ENCODE peak calls at places on chromosomes 7 and 10, in nine cellular contexts. W, J, Z, L, T, I, O, H and A are unnamed samples.

GRCh38 chr7:42065942-42066341 is 171.1 kb downstream of the GLI3 start:
- DNase-seq in O (no peak), W (no peak), L (peak; percentile 35), H (no peak), T (no peak), J (no peak), Z (no peak), I (no peak), A (no peak)

GRCh38 chr10:132504501-132505272 is 32.9 kb upstream of the INPP5A start:
- DNase-seq in L (no peak), I (peak; percentile 14), W (no peak), H (no peak), O (no peak), T (no peak), Z (peak; percentile 38), J (no peak), A (no peak)

GRCh38 chr7:155351120-155351870 is 53.6 kb downstream of the INSIG1 start:
- DNase-seq in I (no peak), T (no peak), O (no peak), L (no peak), Z (no peak), H (no peak), W (no peak), J (no peak), A (no peak)

GRCh38 chr10:27783660-27784059 is 38.0 kb upstream of the MKX start:
- DNase-seq in L (peak; percentile 5), I (no peak), T (peak; percentile 37), O (no peak), H (peak; percentile 3), Z (no peak), J (peak; percentile 9), W (peak; percentile 78), A (no peak)

GRCh38 chr7:23863209-23863798 is 153.3 kb downstream of the STK31 start:
- DNase-seq in O (no peak), T (no peak), J (peak; percentile 55), H (peak; percentile 21), Z (no peak), I (no peak), L (peak; percentile 71), W (peak; percentile 63), A (no peak)

GRCh38 chr10:62723375-62723774 is 81.1 kb upstream of the ADO start:
- DNase-seq in W (no peak), I (no peak), T (no peak), J (no peak), H (no peak), O (no peak), Z (no peak), L (no peak), A (no peak)

GRCh38 chr10:123595661-123596060 is 70.5 kb upstream of the GPR26 start:
- DNase-seq in J (no peak), H (no peak), W (no peak), I (no peak), O (no peak), L (no peak), T (no peak), Z (no peak), A (no peak)

GRCh38 chr7:55534262-55534915 is 37.9 kb downstream of the VOPP1 start:
- DNase-seq in Z (peak; percentile 77), J (peak; percentile 98), L (peak; percentile 86), I (no peak), H (no peak), T (no peak), O (no peak), W (peak; percentile 76), A (no peak)

GRCh38 chr10:13120786-13121499 is 21.0 kb downstream of the OPTN start:
- DNase-seq in O (no peak), Z (no peak), L (no peak), J (no peak), H (no peak), I (peak; percentile 24), W (no peak), T (no peak), A (no peak)

GRCh38 chr7:139725077-139725476 is 52.7 kb downstream of the HIPK2 start:
- DNase-seq in L (peak; percentile 94), H (no peak), W (peak; percentile 62), I (no peak), T (peak; percentile 16), O (no peak), J (peak; percentile 89), Z (no peak), A (peak; percentile 39)

GRCh38 chr10:86402283-86402931 is 35.8 kb upstream of the GRID1 start:
- DNase-seq in H (no peak), T (no peak), J (no peak), O (no peak), I (no peak), Z (no peak), W (no peak), L (no peak), A (no peak)

GRCh38 chr7:90271753-90272152 is 26.8 kb downstream of the CFAP69 start:
- DNase-seq in Z (no peak), O (no peak), L (peak; percentile 76), W (peak; percentile 70), J (no peak), T (no peak), H (no peak), I (no peak), A (no peak)

GRCh38 chr7:36278767-36279171 is 110.9 kb upstream of the ANLN start:
- DNase-seq in H (no peak), I (peak; percentile 70), O (no peak), T (peak; percentile 66), J (no peak), W (peak; percentile 68), L (no peak), Z (no peak), A (peak; percentile 52)

GRCh38 chr7:130281227-130281626 is 11.7 kb upstream of the CPA4 start:
- DNase-seq in L (peak; percentile 71), W (peak; percentile 74), I (no peak), O (no peak), J (no peak), T (no peak), H (no peak), Z (no peak), A (no peak)

GRCh38 chr7:30148426-30148825 is 13.6 kb downstream of the MTURN start:
- DNase-seq in H (no peak), O (no peak), I (no peak), L (no peak), W (no peak), Z (no peak), T (no peak), J (no peak), A (no peak)

GRCh38 chr10:128571745-128572144 is 445.5 kb upstream of the MKI67 start:
- DNase-seq in Z (no peak), W (no peak), I (no peak), T (no peak), L (no peak), O (no peak), H (no peak), J (no peak), A (no peak)

GRCh38 chr10:31075434-31075833 is 43.8 kb upstream of the ZNF438 start:
- DNase-seq in W (peak; percentile 81), J (no peak), I (no peak), O (no peak), Z (no peak), H (no peak), T (peak; percentile 65), L (peak; percentile 96), A (no peak)

GRCh38 chr10:52115823-52116222 is 198.3 kb upstream of the DKK1 start:
- DNase-seq in J (peak; percentile 7), L (peak; percentile 79), Z (no peak), I (no peak), W (peak; percentile 91), T (peak; percentile 7), O (no peak), H (no peak), A (no peak)

GRCh38 chr10:131461093-131461492 is 149.6 kb upstream of the TCERG1L start:
- DNase-seq in O (no peak), I (no peak), L (no peak), T (no peak), H (no peak), J (no peak), Z (peak; percentile 36), W (no peak), A (no peak)

GRCh38 chr10:117005454-117006055 is 568 bp upstream of the SHTN1 start:
- DNase-seq in H (peak; percentile 55), W (peak; percentile 7), J (no peak), I (peak; percentile 15), T (no peak), Z (no peak), L (no peak), O (no peak), A (peak; percentile 15)
- TF ChIP-seq CTCF in H (no peak), W (no peak), J (no peak), I (no peak), T (no peak), Z (no peak), L (no peak), O (no peak), A (no peak)

DNA sequence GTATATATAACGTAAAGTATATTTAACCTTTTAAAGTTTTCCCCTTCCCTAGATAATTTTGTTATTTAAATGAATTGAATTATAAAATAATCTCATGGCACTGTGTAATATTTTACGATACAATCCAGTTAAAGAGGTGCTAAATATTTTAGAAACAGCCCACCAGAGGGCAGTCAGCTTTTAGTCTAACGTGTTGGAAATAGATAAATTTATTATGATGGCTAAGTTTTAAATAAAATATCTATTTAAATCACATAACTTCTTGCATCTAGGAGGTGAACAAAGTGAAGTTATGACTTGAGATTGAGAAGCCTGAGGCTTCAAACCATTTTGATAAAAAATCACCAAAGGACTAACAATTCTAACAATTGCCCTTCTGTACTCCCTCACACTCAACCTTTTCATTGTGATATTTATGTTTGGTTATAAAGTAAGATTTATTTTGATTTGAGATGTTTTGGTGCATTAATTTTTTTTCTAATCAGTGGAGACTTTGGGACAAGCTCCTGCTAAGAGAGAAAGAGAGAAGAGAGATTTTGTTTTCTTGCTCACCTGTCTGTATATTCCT is 171.5 kb upstream of the SP4 start:
- DNase-seq in H (peak; percentile 6), I (no peak), T (no peak), O (no peak), J (peak; percentile 68), W (peak; percentile 66), Z (no peak), L (peak; percentile 73), A (peak; percentile 41)
- TF ChIP-seq CTCF in H (peak; percentile 69), I (no peak), T (no peak), O (no peak), J (peak; percentile 33), W (peak; percentile 62), Z (peak; percentile 52), L (peak; percentile 36), A (peak; percentile 78)

DNA sequence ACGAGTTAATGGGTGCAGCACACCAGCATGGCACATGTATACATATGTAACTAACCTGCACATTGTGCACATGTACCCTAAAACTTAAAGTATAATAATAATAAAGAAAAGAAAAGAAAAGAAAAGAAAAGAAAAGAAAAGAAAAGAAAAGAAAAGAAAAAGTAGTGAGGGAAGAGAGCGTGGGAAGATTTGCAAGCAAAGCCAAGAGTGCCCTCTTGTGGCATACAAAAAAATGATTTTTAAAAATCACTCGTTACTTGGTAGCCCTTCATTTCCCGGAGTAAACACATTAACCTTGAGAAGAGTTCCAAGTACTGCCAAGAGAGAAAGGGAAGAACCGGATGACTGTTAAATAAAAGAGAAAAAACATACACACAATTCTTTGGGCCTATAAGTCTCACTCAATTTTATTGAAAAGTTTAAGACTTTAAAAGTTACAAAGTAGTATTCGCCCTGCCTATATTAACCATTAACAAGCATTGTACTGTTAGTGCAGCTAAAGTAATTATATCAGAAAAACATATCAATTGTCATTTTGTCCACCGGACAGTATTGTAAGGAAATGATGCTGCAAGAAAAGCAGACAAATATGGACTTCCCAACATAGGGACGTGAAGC is 6.2 kb upstream of the CH25H start:
- DNase-seq in J (peak; percentile 46), O (no peak), I (no peak), Z (no peak), W (peak; percentile 55), H (peak; percentile 42), L (peak; percentile 70), T (no peak), A (peak; percentile 20)
- TF ChIP-seq CTCF in J (peak; percentile 48), O (peak; percentile 46), I (peak; percentile 74), Z (peak; percentile 68), W (peak; percentile 52), H (peak; percentile 88), L (peak; percentile 49), T (peak; percentile 31), A (peak; percentile 69)

GRCh38 chr7:145169908-145170307 is 334.1 kb upstream of the TPK1 start:
- DNase-seq in I (no peak), T (no peak), H (no peak), L (peak; percentile 11), W (peak; percentile 46), J (no peak), Z (no peak), O (no peak), A (no peak)
- TF ChIP-seq CTCF in I (no peak), T (no peak), H (no peak), L (no peak), W (peak; percentile 61), J (no peak), Z (peak; percentile 4), O (no peak), A (no peak)